ENCODE peak calls at places on chromosome 21, in nine cellular contexts. One of them, this sample, is unnamed.

GRCh38 chr21:44329086-44329889 is 9.9 kb downstream of the CFAP410 start:
- DNase-seq in NB4: no peak
- DNase-seq in iris pigment epithelial cell: no peak
- DNase-seq in astrocyte of the spinal cord: no peak
- DNase-seq in fibroblast of mammary gland: no peak
- DNase-seq in smooth muscle cell of the brain vasculature: no peak
- DNase-seq in stimulated activated naive CD8-positive, alpha-beta T cell treated with anti-CD3 and anti-CD28 coated beads, Interleukin-15, Interleukin-2, amounts not matched to agents 100 U/mL and 50 U/mL, for 24 hours: no peak
- DNase-seq in heart left ventricle: no peak
- DNase-seq in activated T-helper 1 cell treated with anti-CD3 and anti-CD28 coated beads, Interleukin-12 subunit alpha, Interleukin-12 subunit beta, Interleukin-2, Interleukin-4 antibody, amounts not matched to agents 30 ng/mL and 10 ng/mL and 1 ng/mL, durations not matched to agents 14 hours and 24 hours and 36 hours: no peak
- DNase-seq in this sample: no peak

GRCh38 chr21:16554522-16554921 is 824.7 kb downstream of the USP25 start:
- DNase-seq in NB4: no peak
- DNase-seq in iris pigment epithelial cell: no peak
- DNase-seq in smooth muscle cell of the brain vasculature: no peak
- DNase-seq in activated T-helper 1 cell treated with anti-CD3 and anti-CD28 coated beads, Interleukin-12 subunit alpha, Interleukin-12 subunit beta, Interleukin-2, Interleukin-4 antibody, amounts not matched to agents 30 ng/mL and 10 ng/mL and 1 ng/mL, durations not matched to agents 14 hours and 24 hours and 36 hours: no peak
- DNase-seq in fibroblast of mammary gland: no peak
- DNase-seq in stimulated activated naive CD8-positive, alpha-beta T cell treated with anti-CD3 and anti-CD28 coated beads, Interleukin-15, Interleukin-2, amounts not matched to agents 100 U/mL and 50 U/mL, for 24 hours: no peak
- DNase-seq in heart left ventricle: peak
- DNase-seq in astrocyte of the spinal cord: no peak
- DNase-seq in this sample: no peak

GRCh38 chr21:16620921-16621320 is 891.1 kb downstream of the USP25 start:
- DNase-seq in heart left ventricle: no peak
- DNase-seq in smooth muscle cell of the brain vasculature: no peak
- DNase-seq in iris pigment epithelial cell: no peak
- DNase-seq in fibroblast of mammary gland: no peak
- DNase-seq in NB4: no peak
- DNase-seq in activated T-helper 1 cell treated with anti-CD3 and anti-CD28 coated beads, Interleukin-12 subunit alpha, Interleukin-12 subunit beta, Interleukin-2, Interleukin-4 antibody, amounts not matched to agents 30 ng/mL and 10 ng/mL and 1 ng/mL, durations not matched to agents 14 hours and 24 hours and 36 hours: no peak
- DNase-seq in astrocyte of the spinal cord: no peak
- DNase-seq in stimulated activated naive CD8-positive, alpha-beta T cell treated with anti-CD3 and anti-CD28 coated beads, Interleukin-15, Interleukin-2, amounts not matched to agents 100 U/mL and 50 U/mL, for 24 hours: no peak
- DNase-seq in this sample: no peak

GRCh38 chr21:44329971-44330681 is 9.1 kb downstream of the CFAP410 start:
- DNase-seq in activated T-helper 1 cell treated with anti-CD3 and anti-CD28 coated beads, Interleukin-12 subunit alpha, Interleukin-12 subunit beta, Interleukin-2, Interleukin-4 antibody, amounts not matched to agents 30 ng/mL and 10 ng/mL and 1 ng/mL, durations not matched to agents 14 hours and 24 hours and 36 hours: no peak
- DNase-seq in fibroblast of mammary gland: no peak
- DNase-seq in smooth muscle cell of the brain vasculature: no peak
- DNase-seq in heart left ventricle: no peak
- DNase-seq in stimulated activated naive CD8-positive, alpha-beta T cell treated with anti-CD3 and anti-CD28 coated beads, Interleukin-15, Interleukin-2, amounts not matched to agents 100 U/mL and 50 U/mL, for 24 hours: no peak
- DNase-seq in NB4: no peak
- DNase-seq in astrocyte of the spinal cord: no peak
- DNase-seq in iris pigment epithelial cell: no peak
- DNase-seq in this sample: no peak

GRCh38 chr21:36902793-36903192 is 63.7 kb downstream of the HLCS start:
- DNase-seq in smooth muscle cell of the brain vasculature: no peak
- DNase-seq in NB4: no peak
- DNase-seq in astrocyte of the spinal cord: peak
- DNase-seq in heart left ventricle: no peak
- DNase-seq in fibroblast of mammary gland: peak
- DNase-seq in activated T-helper 1 cell treated with anti-CD3 and anti-CD28 coated beads, Interleukin-12 subunit alpha, Interleukin-12 subunit beta, Interleukin-2, Interleukin-4 antibody, amounts not matched to agents 30 ng/mL and 10 ng/mL and 1 ng/mL, durations not matched to agents 14 hours and 24 hours and 36 hours: no peak
- DNase-seq in iris pigment epithelial cell: peak
- DNase-seq in stimulated activated naive CD8-positive, alpha-beta T cell treated with anti-CD3 and anti-CD28 coated beads, Interleukin-15, Interleukin-2, amounts not matched to agents 100 U/mL and 50 U/mL, for 24 hours: no peak
- DNase-seq in this sample: no peak

GRCh38 chr21:33025471-33026298 is at the start of gene OLIG2:
- DNase-seq in smooth muscle cell of the brain vasculature: no peak
- DNase-seq in activated T-helper 1 cell treated with anti-CD3 and anti-CD28 coated beads, Interleukin-12 subunit alpha, Interleukin-12 subunit beta, Interleukin-2, Interleukin-4 antibody, amounts not matched to agents 30 ng/mL and 10 ng/mL and 1 ng/mL, durations not matched to agents 14 hours and 24 hours and 36 hours: no peak
- DNase-seq in fibroblast of mammary gland: no peak
- DNase-seq in heart left ventricle: no peak
- DNase-seq in stimulated activated naive CD8-positive, alpha-beta T cell treated with anti-CD3 and anti-CD28 coated beads, Interleukin-15, Interleukin-2, amounts not matched to agents 100 U/mL and 50 U/mL, for 24 hours: peak
- DNase-seq in NB4: peak
- DNase-seq in astrocyte of the spinal cord: no peak
- DNase-seq in iris pigment epithelial cell: no peak
- DNase-seq in this sample: no peak

GRCh38 chr21:25639922-25640670 is 1.0 kb downstream of the JAM2 start:
- DNase-seq in smooth muscle cell of the brain vasculature: no peak
- DNase-seq in fibroblast of mammary gland: no peak
- DNase-seq in astrocyte of the spinal cord: peak
- DNase-seq in heart left ventricle: peak
- DNase-seq in iris pigment epithelial cell: no peak
- DNase-seq in NB4: no peak
- DNase-seq in stimulated activated naive CD8-positive, alpha-beta T cell treated with anti-CD3 and anti-CD28 coated beads, Interleukin-15, Interleukin-2, amounts not matched to agents 100 U/mL and 50 U/mL, for 24 hours: peak
- DNase-seq in activated T-helper 1 cell treated with anti-CD3 and anti-CD28 coated beads, Interleukin-12 subunit alpha, Interleukin-12 subunit beta, Interleukin-2, Interleukin-4 antibody, amounts not matched to agents 30 ng/mL and 10 ng/mL and 1 ng/mL, durations not matched to agents 14 hours and 24 hours and 36 hours: no peak
- DNase-seq in this sample: no peak

GRCh38 chr21:44606495-44606894 is 5.4 kb upstream of the KRTAP10-8 start:
- DNase-seq in smooth muscle cell of the brain vasculature: no peak
- DNase-seq in iris pigment epithelial cell: no peak
- DNase-seq in fibroblast of mammary gland: no peak
- DNase-seq in heart left ventricle: no peak
- DNase-seq in astrocyte of the spinal cord: no peak
- DNase-seq in activated T-helper 1 cell treated with anti-CD3 and anti-CD28 coated beads, Interleukin-12 subunit alpha, Interleukin-12 subunit beta, Interleukin-2, Interleukin-4 antibody, amounts not matched to agents 30 ng/mL and 10 ng/mL and 1 ng/mL, durations not matched to agents 14 hours and 24 hours and 36 hours: no peak
- DNase-seq in stimulated activated naive CD8-positive, alpha-beta T cell treated with anti-CD3 and anti-CD28 coated beads, Interleukin-15, Interleukin-2, amounts not matched to agents 100 U/mL and 50 U/mL, for 24 hours: no peak
- DNase-seq in NB4: no peak
- DNase-seq in this sample: no peak

GRCh38 chr21:42474043-42474831 is 21.8 kb downstream of the RSPH1 start:
- DNase-seq in NB4: no peak
- DNase-seq in stimulated activated naive CD8-positive, alpha-beta T cell treated with anti-CD3 and anti-CD28 coated beads, Interleukin-15, Interleukin-2, amounts not matched to agents 100 U/mL and 50 U/mL, for 24 hours: no peak
- DNase-seq in astrocyte of the spinal cord: no peak
- DNase-seq in iris pigment epithelial cell: no peak
- DNase-seq in smooth muscle cell of the brain vasculature: no peak
- DNase-seq in activated T-helper 1 cell treated with anti-CD3 and anti-CD28 coated beads, Interleukin-12 subunit alpha, Interleukin-12 subunit beta, Interleukin-2, Interleukin-4 antibody, amounts not matched to agents 30 ng/mL and 10 ng/mL and 1 ng/mL, durations not matched to agents 14 hours and 24 hours and 36 hours: no peak
- DNase-seq in fibroblast of mammary gland: peak
- DNase-seq in heart left ventricle: no peak
- DNase-seq in this sample: peak

GRCh38 chr21:26637346-26637745 is 64.3 kb upstream of the CYYR1 start:
- DNase-seq in NB4: no peak
- DNase-seq in activated T-helper 1 cell treated with anti-CD3 and anti-CD28 coated beads, Interleukin-12 subunit alpha, Interleukin-12 subunit beta, Interleukin-2, Interleukin-4 antibody, amounts not matched to agents 30 ng/mL and 10 ng/mL and 1 ng/mL, durations not matched to agents 14 hours and 24 hours and 36 hours: no peak
- DNase-seq in heart left ventricle: no peak
- DNase-seq in fibroblast of mammary gland: no peak
- DNase-seq in astrocyte of the spinal cord: no peak
- DNase-seq in stimulated activated naive CD8-positive, alpha-beta T cell treated with anti-CD3 and anti-CD28 coated beads, Interleukin-15, Interleukin-2, amounts not matched to agents 100 U/mL and 50 U/mL, for 24 hours: no peak
- DNase-seq in smooth muscle cell of the brain vasculature: no peak
- DNase-seq in iris pigment epithelial cell: peak
- DNase-seq in this sample: no peak

GRCh38 chr21:45912611-45913415 is 68.8 kb upstream of the COL6A1 start:
- DNase-seq in stimulated activated naive CD8-positive, alpha-beta T cell treated with anti-CD3 and anti-CD28 coated beads, Interleukin-15, Interleukin-2, amounts not matched to agents 100 U/mL and 50 U/mL, for 24 hours: no peak
- DNase-seq in fibroblast of mammary gland: no peak
- DNase-seq in heart left ventricle: no peak
- DNase-seq in smooth muscle cell of the brain vasculature: no peak
- DNase-seq in NB4: no peak
- DNase-seq in astrocyte of the spinal cord: no peak
- DNase-seq in activated T-helper 1 cell treated with anti-CD3 and anti-CD28 coated beads, Interleukin-12 subunit alpha, Interleukin-12 subunit beta, Interleukin-2, Interleukin-4 antibody, amounts not matched to agents 30 ng/mL and 10 ng/mL and 1 ng/mL, durations not matched to agents 14 hours and 24 hours and 36 hours: no peak
- DNase-seq in iris pigment epithelial cell: no peak
- DNase-seq in this sample: no peak

GRCh38 chr21:29302340-29302991 is 3.7 kb downstream of the BACH1 start:
- DNase-seq in astrocyte of the spinal cord: no peak
- DNase-seq in iris pigment epithelial cell: peak
- DNase-seq in stimulated activated naive CD8-positive, alpha-beta T cell treated with anti-CD3 and anti-CD28 coated beads, Interleukin-15, Interleukin-2, amounts not matched to agents 100 U/mL and 50 U/mL, for 24 hours: no peak
- DNase-seq in heart left ventricle: no peak
- DNase-seq in smooth muscle cell of the brain vasculature: no peak
- DNase-seq in fibroblast of mammary gland: peak
- DNase-seq in activated T-helper 1 cell treated with anti-CD3 and anti-CD28 coated beads, Interleukin-12 subunit alpha, Interleukin-12 subunit beta, Interleukin-2, Interleukin-4 antibody, amounts not matched to agents 30 ng/mL and 10 ng/mL and 1 ng/mL, durations not matched to agents 14 hours and 24 hours and 36 hours: no peak
- DNase-seq in NB4: no peak
- DNase-seq in this sample: no peak

GRCh38 chr21:43573921-43574320 is 85.4 kb downstream of the HSF2BP start:
- DNase-seq in astrocyte of the spinal cord: peak
- DNase-seq in smooth muscle cell of the brain vasculature: no peak
- DNase-seq in iris pigment epithelial cell: no peak
- DNase-seq in heart left ventricle: no peak
- DNase-seq in NB4: no peak
- DNase-seq in activated T-helper 1 cell treated with anti-CD3 and anti-CD28 coated beads, Interleukin-12 subunit alpha, Interleukin-12 subunit beta, Interleukin-2, Interleukin-4 antibody, amounts not matched to agents 30 ng/mL and 10 ng/mL and 1 ng/mL, durations not matched to agents 14 hours and 24 hours and 36 hours: no peak
- DNase-seq in fibroblast of mammary gland: no peak
- DNase-seq in stimulated activated naive CD8-positive, alpha-beta T cell treated with anti-CD3 and anti-CD28 coated beads, Interleukin-15, Interleukin-2, amounts not matched to agents 100 U/mL and 50 U/mL, for 24 hours: no peak
- DNase-seq in this sample: no peak